ENCODE peak calls at places on chromosomes 7 and 10, in six cellular contexts. A is uterus, B is psoas muscle, Z is A549, G is transverse colon, W is esophagus squamous epithelium. P is an unnamed sample.
A peak's percentile ranks its signal among the peaks of the same experiment; 100 is the strongest.

GRCh38 chr7:142872106-142872675 is 13.4 kb downstream of the TRPV6 start:
- DNase-seq in A (no peak), B (no peak), Z (no peak), G (no peak), W (no peak), P (no peak)

GRCh38 chr10:22103701-22104100 is 100.2 kb upstream of the DNAJC1 start:
- DNase-seq in A (no peak), B (no peak), Z (peak; percentile 15), G (no peak), W (no peak), P (no peak)

GRCh38 chr7:92717601-92717981 is 118.8 kb downstream of the CDK6 start:
- DNase-seq in A (no peak), B (no peak), Z (no peak), G (no peak), W (no peak), P (no peak)

GRCh38 chr10:124992462-124993344 is 50.8 kb downstream of the ZRANB1 start:
- DNase-seq in A (peak; percentile 82), B (peak; percentile 72), Z (no peak), G (peak; percentile 54), W (no peak), P (no peak)

GRCh38 chr10:93071177-93071472 is 2.6 kb upstream of the CYP26A1 start:
- DNase-seq in A (no peak), B (no peak), Z (no peak), G (no peak), W (no peak), P (no peak)

GRCh38 chr10:79084012-79084971 is 15.5 kb downstream of the ZMIZ1 start:
- DNase-seq in A (peak; percentile 94), B (peak; percentile 95), Z (peak; percentile 82), G (peak; percentile 91), W (peak; percentile 46), P (peak; percentile 89)

GRCh38 chr10:71214641-71215160 is 2.3 kb downstream of the UNC5B start:
- DNase-seq in A (no peak), B (no peak), Z (no peak), G (no peak), W (no peak), P (no peak)

GRCh38 chr7:116780966-116781365 is 81.4 kb upstream of the CAPZA2 start:
- DNase-seq in A (no peak), B (no peak), Z (no peak), G (peak; percentile 60), W (no peak), P (no peak)

GRCh38 chr10:66827353-66827752 is 98.5 kb upstream of the LRRTM3 start:
- DNase-seq in A (no peak), B (no peak), Z (no peak), G (no peak), W (no peak), P (no peak)

GRCh38 chr7:70523626-70524351 is 608.2 kb upstream of the GALNT17 start:
- DNase-seq in A (no peak), B (no peak), Z (no peak), G (peak; percentile 11), W (no peak), P (no peak)

GRCh38 chr7:128022631-128023532 is 8.4 kb downstream of the LRRC4 start:
- DNase-seq in A (peak; percentile 35), B (no peak), Z (no peak), G (no peak), W (no peak), P (no peak)

GRCh38 chr7:65430344-65431186 is 56.9 kb downstream of the ZNF92 start:
- DNase-seq in A (no peak), B (no peak), Z (no peak), G (no peak), W (no peak), P (no peak)

GRCh38 chr7:128153436-128153835 is 87.6 kb upstream of the LEP start:
- DNase-seq in A (no peak), B (no peak), Z (no peak), G (no peak), W (no peak), P (no peak)

GRCh38 chr10:17026686-17027485 is 102.7 kb downstream of the CUBN start:
- DNase-seq in A (no peak), B (no peak), Z (no peak), G (no peak), W (no peak), P (no peak)

GRCh38 chr7:99013266-99014112 is 130.4 kb downstream of the SMURF1 start:
- DNase-seq in A (peak; percentile 9), B (no peak), Z (no peak), G (no peak), W (no peak), P (peak; percentile 56)

GRCh38 chr7:99562832-99563231 is 4.4 kb downstream of the ZNF655 start:
- DNase-seq in A (no peak), B (no peak), Z (peak; percentile 97), G (peak; percentile 25), W (no peak), P (no peak)

GRCh38 chr10:21100190-21100589 is 203.1 kb upstream of the NEBL start:
- DNase-seq in A (no peak), B (no peak), Z (no peak), G (no peak), W (no peak), P (no peak)

GRCh38 chr7:29335188-29336083 is 140.9 kb downstream of the CHN2 start:
- DNase-seq in A (no peak), B (no peak), Z (no peak), G (no peak), W (no peak), P (no peak)

DNA sequence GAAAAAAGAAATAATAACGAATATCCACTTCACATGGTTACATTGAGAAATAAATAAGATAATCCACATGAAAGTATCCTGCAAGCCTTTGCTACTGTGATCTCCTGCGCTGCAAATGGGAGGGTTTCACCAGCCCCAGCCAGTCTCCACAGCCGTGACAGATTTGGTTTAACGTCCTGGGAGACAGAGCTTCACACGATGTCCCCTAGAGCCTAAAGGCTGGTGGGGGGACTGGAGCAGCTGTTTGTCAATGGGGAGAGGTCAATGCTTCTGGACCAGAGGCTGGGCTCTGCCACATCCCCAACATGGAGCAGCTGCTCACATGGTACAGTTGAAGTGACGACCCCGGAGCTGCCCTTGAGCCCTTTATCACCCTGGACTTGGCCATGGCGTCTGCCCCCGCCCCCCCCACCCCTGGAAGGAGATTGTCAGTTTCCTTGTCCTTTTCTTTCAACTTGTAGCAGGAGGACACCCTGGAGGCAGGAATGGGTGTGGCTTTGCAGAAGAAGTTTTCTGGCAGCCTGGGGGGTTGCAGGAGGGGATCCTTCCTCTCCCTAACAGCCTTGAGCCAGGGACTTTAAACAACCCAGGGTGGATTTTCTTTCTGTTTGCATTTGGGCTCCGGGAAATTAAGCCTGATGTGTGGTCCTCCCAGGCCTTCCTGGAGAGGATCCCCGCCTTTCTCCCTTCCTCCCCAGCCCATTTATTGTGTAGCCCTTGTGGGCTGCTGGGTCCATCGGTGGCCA is 37.1 kb upstream of the MXI1 start:
- DNase-seq in A (no peak), B (no peak), Z (no peak), G (no peak), W (no peak), P (no peak)
- TF ChIP-seq CTCF in A (no peak), B (no peak), Z (no peak), G (no peak), W (no peak), P (no peak)

DNA sequence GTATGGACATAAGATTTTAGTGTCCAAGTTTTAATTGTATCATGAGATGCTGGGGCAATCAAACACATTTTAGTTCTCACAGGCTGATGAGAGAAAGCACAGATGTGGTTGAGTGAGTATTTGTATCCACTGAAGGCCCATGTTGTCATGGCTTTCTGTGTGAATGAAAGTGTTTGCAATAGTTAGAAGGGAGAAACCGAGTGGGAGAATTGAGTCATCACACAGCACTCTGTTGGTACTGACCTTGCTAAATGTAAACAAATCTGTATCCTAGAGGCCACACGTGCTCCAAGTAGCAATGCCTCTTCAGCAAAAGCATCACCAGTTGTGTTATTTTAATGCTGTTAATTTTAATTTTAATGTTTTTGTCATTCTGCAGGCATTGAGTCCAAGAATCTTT is 121.2 kb downstream of the EMX2 start:
- DNase-seq in A (no peak), B (no peak), Z (peak; percentile 23), G (no peak), W (no peak), P (no peak)
- H3K27ac ChIP-seq in A (peak overlapping the region; percentile 81), B (no peak overlapping the region), Z (no peak overlapping the region), G (no peak overlapping the region), W (no peak overlapping the region), P (no peak overlapping the region)

GRCh38 chr10:123890761-123891146 is 853 bp downstream of the CPXM2 start:
- DNase-seq in A (no peak), B (no peak), Z (no peak), G (no peak), W (no peak), P (peak; percentile 77)
- H3K4me3 ChIP-seq in A (peak overlapping the region; percentile 19), B (peak overlapping the region; percentile 55), Z (no peak overlapping the region), G (peak overlapping the region; percentile 25), W (peak overlapping the region; percentile 70), P (peak overlapping the region; percentile 93)

GRCh38 chr7:40482794-40483374 is 348.1 kb downstream of the SUGCT start:
- DNase-seq in A (no peak), B (no peak), Z (no peak), G (no peak), W (no peak), P (no peak)

DNA sequence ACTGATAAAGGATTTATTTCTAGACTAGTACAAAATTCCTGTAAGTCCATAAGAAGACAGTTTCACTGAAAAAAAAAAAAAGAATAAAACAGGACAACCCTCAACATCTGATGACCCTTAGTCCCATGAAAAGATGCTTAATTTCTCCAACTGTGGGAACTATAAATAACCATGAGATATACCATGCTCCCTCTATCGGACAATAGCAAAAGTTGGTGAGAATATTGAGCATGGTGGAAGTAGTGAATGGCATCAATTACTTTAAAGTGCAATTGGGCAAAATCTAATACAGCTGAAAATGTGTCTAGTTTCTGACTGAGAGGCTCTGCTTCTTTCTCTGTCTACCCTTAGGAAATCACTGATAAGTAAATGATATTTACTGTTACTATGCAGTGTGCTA is 348.8 kb downstream of the SUGCT start:
- DNase-seq in A (no peak), B (no peak), Z (peak; percentile 2), G (no peak), W (no peak), P (no peak)
- TF ChIP-seq CTCF in A (no peak), B (no peak), Z (no peak), G (no peak), W (no peak), P (no peak)

P was measured in ascending aorta.